ENCODE peak calls at places on chromosomes 3 and 15, in four cellular contexts. Y, I, O and L are unnamed samples.

GRCh38 chr3:59517448-59517847 is 467.6 kb upstream of the CFAP20DC start:
- DNase-seq in Y (no peak), O (no peak), I (no peak), L (no peak)

GRCh38 chr3:43144811-43145490 is 39.1 kb upstream of the POMGNT2 start:
- DNase-seq in I (no peak), O (peak), Y (no peak), L (peak)

GRCh38 chr15:79418693-79419279 is 13.3 kb upstream of the MINAR1 start:
- DNase-seq in Y (no peak), I (no peak), O (no peak), L (no peak)

GRCh38 chr3:145116769-145117168 is 1044.2 kb downstream of the PLOD2 start:
- DNase-seq in Y (no peak), I (no peak), O (no peak), L (no peak)

GRCh38 chr15:60945196-60945595 is 283.9 kb downstream of the RORA start:
- DNase-seq in Y (no peak), I (peak), O (no peak), L (no peak)

GRCh38 chr3:108131105-108131794 is 40.4 kb upstream of the CD47 start:
- DNase-seq in Y (no peak), O (peak), I (no peak), L (no peak)

GRCh38 chr3:186361246-186361611 is 805 bp downstream of the DGKG start:
- DNase-seq in Y (no peak), I (no peak), O (no peak), L (no peak)

GRCh38 chr3:17833786-17834559 is 91.5 kb upstream of the TBC1D5 start:
- DNase-seq in I (no peak), Y (no peak), O (no peak), L (no peak)

GRCh38 chr3:14175383-14176037 is 2.9 kb downstream of the XPC start:
- DNase-seq in Y (no peak), O (peak), I (no peak), L (no peak)

GRCh38 chr3:124760601-124761000 is 30.3 kb downstream of the UMPS start:
- DNase-seq in Y (no peak), O (peak), I (no peak), L (no peak)

GRCh38 chr3:34683851-34684250 is 885.4 kb downstream of the PDCD6IP start:
- DNase-seq in Y (no peak), I (peak), O (peak), L (no peak)

GRCh38 chr3:138474163-138474562 is 39.7 kb downstream of the ESYT3 start:
- DNase-seq in Y (no peak), I (no peak), O (no peak), L (no peak)
- TF ChIP-seq CTCF in Y (no peak), I (no peak), O (no peak), L (no peak)

GRCh38 chr3:88142094-88142624 is 7.6 kb upstream of the C3orf38 start:
- DNase-seq in I (no peak), Y (no peak), O (peak), L (no peak)

GRCh38 chr3:88141458-88142083 is 8.2 kb upstream of the C3orf38 start:
- DNase-seq in I (no peak), Y (no peak), O (peak), L (no peak)

GRCh38 chr3:88133711-88134263 is 16.0 kb upstream of the C3orf38 start:
- DNase-seq in I (no peak), O (no peak), Y (no peak), L (no peak)

GRCh38 chr3:88132894-88133293 is 16.9 kb upstream of the C3orf38 start:
- DNase-seq in O (no peak), I (no peak), Y (no peak), L (no peak)

DNA sequence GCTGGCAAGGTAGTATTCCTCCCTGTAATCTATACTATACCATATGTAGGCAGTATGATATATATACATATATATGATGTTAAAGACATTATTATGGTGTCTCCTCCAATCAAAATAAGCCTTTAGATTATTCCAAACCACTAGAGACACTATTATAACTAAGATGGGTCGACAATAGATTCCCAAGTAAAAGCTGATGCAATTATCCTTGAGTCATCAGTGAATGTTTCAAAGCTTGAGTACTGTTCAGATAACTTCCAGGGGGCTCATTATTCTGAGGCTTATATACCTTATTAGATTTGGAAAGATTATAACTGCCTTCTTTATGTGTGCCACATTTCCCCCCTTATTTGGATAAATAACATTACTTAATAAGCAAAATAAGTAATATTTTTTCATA is 11.9 kb upstream of the C3orf38 start:
- DNase-seq in O (peak), I (no peak), Y (no peak), L (no peak)
- H3K27ac ChIP-seq in O (no peak), I (no peak), Y (no peak), L (no peak)

GRCh38 chr3:72791132-72791531 is 57.1 kb downstream of the SHQ1 start:
- DNase-seq in O (no peak), Y (no peak), I (no peak), L (no peak)
- TF ChIP-seq CTCF in O (no peak), Y (no peak), I (no peak), L (no peak)

GRCh38 chr15:23859008-23859407 is 171.9 kb upstream of the NDN start:
- DNase-seq in I (no peak), O (no peak), Y (no peak), L (no peak)
- H3K27ac ChIP-seq in I (no peak), O (no peak), Y (no peak), L (no peak)

DNA sequence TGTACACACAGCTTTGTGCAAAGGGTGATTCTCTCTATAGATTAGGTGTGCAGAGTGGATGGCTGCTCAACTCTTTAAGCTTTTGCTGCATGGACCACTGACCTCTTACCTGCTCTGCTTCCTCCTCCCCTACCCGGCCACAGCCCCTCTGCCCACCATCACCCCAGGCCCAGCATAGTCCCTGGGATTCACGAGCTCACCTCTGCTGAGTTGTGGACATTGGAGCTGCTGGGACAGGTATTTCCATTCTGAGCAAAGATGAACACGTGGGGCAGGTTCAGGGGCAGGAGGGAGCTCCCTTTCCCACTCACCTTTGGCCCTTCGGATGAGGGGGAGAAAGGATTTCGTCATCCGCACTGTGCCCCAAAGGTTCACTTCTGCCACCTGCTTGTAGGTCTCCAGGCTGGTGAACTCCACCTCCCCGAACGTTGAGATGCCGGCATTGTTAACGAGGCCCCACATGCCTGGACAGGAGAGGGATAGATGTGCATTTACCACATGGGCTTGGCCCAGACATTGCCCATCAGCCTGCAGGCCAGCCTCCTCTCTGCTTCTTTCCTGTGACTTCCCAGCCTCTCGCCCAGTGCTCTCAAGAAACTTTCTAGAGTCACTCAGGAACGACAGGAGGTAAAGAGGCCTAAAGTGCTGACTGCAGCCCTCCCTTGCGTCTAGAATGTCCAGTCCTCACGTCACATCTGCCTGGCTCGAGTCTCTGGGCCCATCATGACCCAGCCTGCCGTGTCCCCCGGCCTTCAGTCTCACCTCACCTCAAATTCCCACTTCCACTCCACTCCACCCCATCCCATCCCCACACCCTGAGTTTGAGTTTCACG is 41.6 kb downstream of the BDH1 start:
- DNase-seq in Y (no peak), O (no peak), I (no peak), L (no peak)
- TF ChIP-seq CTCF in Y (no peak), O (no peak), I (no peak), L (no peak)

DNA sequence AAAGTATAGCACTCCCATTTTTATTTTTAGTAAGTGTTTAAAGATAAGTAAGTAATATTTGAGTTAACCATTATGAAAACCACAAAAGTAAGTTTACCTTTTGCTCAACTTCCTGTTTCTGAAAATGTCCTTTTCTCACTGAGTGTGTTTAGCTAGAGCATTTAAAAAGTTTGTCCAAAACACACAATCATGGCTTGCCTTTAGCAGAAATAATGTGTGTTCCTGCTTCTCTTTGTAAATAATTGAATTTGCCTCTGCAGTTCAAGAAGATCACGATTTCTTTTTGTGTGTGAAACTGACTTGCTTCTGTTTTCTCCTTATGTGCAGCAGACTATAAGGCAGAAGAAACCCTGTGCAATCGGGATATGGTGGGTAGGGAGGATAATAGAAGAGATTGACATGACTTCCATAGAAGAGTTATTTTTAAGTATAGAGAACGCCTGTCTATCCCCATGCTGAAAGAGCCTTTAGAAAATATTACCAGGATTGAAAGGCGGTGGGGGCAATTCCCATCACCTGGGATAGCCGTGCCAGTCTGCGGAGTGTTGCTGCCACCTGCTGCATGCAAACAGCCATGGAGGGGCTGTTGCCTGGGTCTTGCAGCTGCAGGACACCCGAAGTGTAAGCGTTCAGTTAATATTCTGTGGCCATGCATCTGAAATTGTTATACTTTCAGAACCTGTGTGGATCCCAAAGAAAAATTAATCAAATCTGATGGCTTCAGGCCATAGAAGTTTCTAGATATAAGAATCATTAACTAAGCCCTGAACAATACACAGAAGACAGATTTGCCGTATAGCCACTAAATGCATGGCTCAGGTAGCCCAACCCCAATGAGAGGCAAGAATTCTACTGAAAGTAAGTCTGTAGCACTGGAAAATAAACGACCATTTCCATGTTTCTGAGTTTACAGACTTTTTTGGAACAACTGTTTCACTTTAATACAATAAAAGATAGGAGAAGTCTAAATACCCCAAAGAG is 2.4 kb upstream of the CD96 start:
- DNase-seq in I (no peak), O (peak), Y (peak), L (no peak)
- H3K27ac ChIP-seq in I (no peak), O (no peak), Y (no peak), L (no peak)

GRCh38 chr3:184231671-184232070 is 2.3 kb downstream of the VWA5B2 start:
- DNase-seq in Y (no peak), O (no peak), I (no peak), L (no peak)
- TF ChIP-seq CTCF in Y (no peak), O (no peak), I (no peak), L (no peak)

GRCh38 chr15:89835190-89835564 is 20.5 kb upstream of the ANPEP start:
- DNase-seq in O (no peak), Y (no peak), I (no peak), L (no peak)

GRCh38 chr15:89833966-89834365 is 19.3 kb upstream of the ANPEP start:
- DNase-seq in Y (no peak), I (no peak), O (no peak), L (peak)

GRCh38 chr15:89837830-89838178 is 23.2 kb upstream of the ANPEP start:
- DNase-seq in Y (no peak), I (peak), O (no peak), L (no peak)

GRCh38 chr15:89837134-89837829 is 22.6 kb upstream of the ANPEP start:
- DNase-seq in I (peak), O (peak), Y (no peak), L (no peak)

GRCh38 chr15:89836255-89837133 is 21.8 kb upstream of the ANPEP start:
- DNase-seq in Y (no peak), I (peak), O (peak), L (peak)
- H3K27ac ChIP-seq in Y (peak), I (peak), O (peak), L (peak)